ENCODE peak calls at places on chromosomes 1 and 21, in five cellular contexts. U is left ventricle myocardium inferior, V is psoas muscle, R is WERI-Rb-1, G is neural progenitor cell. H is an unnamed sample.

GRCh38 chr21:23475518-23476189 is 2131.6 kb downstream of the MRPL39 start:
- DNase-seq in R (no peak), V (no peak), G (no peak), U (no peak), H (no peak)

GRCh38 chr1:156859523-156860112 is 701 bp upstream of the INSRR start:
- DNase-seq in G (peak; percentile 56), V (no peak), U (no peak), R (peak; percentile 46), H (no peak)

GRCh38 chr1:35448344-35448801 is 108.8 kb downstream of the KIAA0319L start:
- DNase-seq in G (no peak), V (no peak), R (no peak), U (no peak), H (peak; percentile 78)

GRCh38 chr1:201346337-201346939 is 31.0 kb downstream of the TNNT2 start:
- DNase-seq in U (no peak), V (no peak), G (peak; percentile 80), R (peak; percentile 85), H (no peak)

GRCh38 chr1:111032295-111032897 is 68.7 kb upstream of the LRIF1 start:
- DNase-seq in U (no peak), G (peak; percentile 49), R (peak; percentile 30), V (no peak), H (no peak)

GRCh38 chr1:217540321-217540720 is 90.6 kb downstream of the GPATCH2 start:
- DNase-seq in V (no peak), G (no peak), U (no peak), R (no peak), H (no peak)

GRCh38 chr1:99441234-99442095 is 177.2 kb downstream of the PLPPR4 start:
- DNase-seq in U (no peak), G (no peak), R (no peak), V (no peak), H (no peak)

GRCh38 chr1:7334475-7335035 is 436.5 kb upstream of the VAMP3 start:
- DNase-seq in G (no peak), R (no peak), V (no peak), U (no peak), H (no peak)

GRCh38 chr1:47252795-47253194 is 20.8 kb upstream of the TAL1 start:
- DNase-seq in V (no peak), G (no peak), R (no peak), U (no peak), H (no peak)

GRCh38 chr21:18449586-18449985 is 46.0 kb upstream of the TMPRSS15 start:
- DNase-seq in V (no peak), R (no peak), U (no peak), G (no peak), H (no peak)

GRCh38 chr1:46527474-46528296 is 23.8 kb downstream of the KNCN start:
- DNase-seq in G (peak; percentile 89), R (peak; percentile 89), U (peak; percentile 81), V (peak; percentile 88), H (peak; percentile 87)

GRCh38 chr1:41672173-41672572 is 187.7 kb upstream of the EDN2 start:
- DNase-seq in G (no peak), R (no peak), U (no peak), V (no peak), H (no peak)

GRCh38 chr1:203140076-203140475 is 12.6 kb downstream of the ADORA1 start:
- DNase-seq in R (no peak), V (no peak), U (no peak), G (no peak), H (no peak)

GRCh38 chr1:87064981-87065380 is 150.5 kb downstream of the HS2ST1 start:
- DNase-seq in U (no peak), V (no peak), R (no peak), G (no peak), H (no peak)

GRCh38 chr1:145889722-145890121 is 4.1 kb upstream of the ANKRD35 start:
- DNase-seq in G (peak; percentile 15), U (no peak), R (no peak), V (no peak), H (no peak)

GRCh38 chr21:43761886-43762285 is 14.2 kb downstream of the CSTB start:
- DNase-seq in U (no peak), G (no peak), V (no peak), R (no peak), H (no peak)

GRCh38 chr1:73980324-73981040 is 217.5 kb downstream of the LRRIQ3 start:
- DNase-seq in R (no peak), U (no peak), G (peak; percentile 47), V (no peak), H (no peak)

GRCh38 chr1:83545450-83545849 is 453.5 kb downstream of the TTLL7 start:
- DNase-seq in R (no peak), U (no peak), V (no peak), G (peak; percentile 31), H (no peak)

GRCh38 chr1:54542120-54542961 is 5.7 kb upstream of the ACOT11 start:
- DNase-seq in R (peak; percentile 96), G (peak; percentile 86), V (peak; percentile 70), U (peak; percentile 59), H (peak; percentile 78)

GRCh38 chr1:210853276-210853675 is 280.7 kb downstream of the KCNH1 start:
- DNase-seq in G (no peak), R (no peak), V (no peak), U (no peak), H (no peak)

GRCh38 chr1:38138498-38139233 is 92.1 kb upstream of the POU3F1 start:
- DNase-seq in V (peak; percentile 92), U (peak; percentile 84), G (peak; percentile 48), R (no peak), H (peak; percentile 91)

GRCh38 chr1:177170756-177171535 is at the start of gene BRINP2:
- DNase-seq in U (peak; percentile 47), G (peak; percentile 91), V (peak; percentile 73), R (peak; percentile 90), H (no peak)

GRCh38 chr1:33168556-33169289 is 13.1 kb downstream of the TRIM62 start:
- DNase-seq in G (no peak), R (no peak), V (no peak), U (no peak), H (no peak)

GRCh38 chr1:114696810-114697209 is 1.5 kb upstream of the AMPD1 start:
- DNase-seq in G (no peak), U (no peak), R (no peak), V (no peak), H (no peak)

GRCh38 chr1:89465201-89465600 is 59.4 kb upstream of the LRRC8B start:
- DNase-seq in G (no peak), U (no peak), R (no peak), V (no peak), H (no peak)

GRCh38 chr1:169118227-169118626 is 11.7 kb downstream of the ATP1B1 start:
- DNase-seq in G (no peak), V (no peak), U (no peak), R (no peak), H (no peak)

DNA sequence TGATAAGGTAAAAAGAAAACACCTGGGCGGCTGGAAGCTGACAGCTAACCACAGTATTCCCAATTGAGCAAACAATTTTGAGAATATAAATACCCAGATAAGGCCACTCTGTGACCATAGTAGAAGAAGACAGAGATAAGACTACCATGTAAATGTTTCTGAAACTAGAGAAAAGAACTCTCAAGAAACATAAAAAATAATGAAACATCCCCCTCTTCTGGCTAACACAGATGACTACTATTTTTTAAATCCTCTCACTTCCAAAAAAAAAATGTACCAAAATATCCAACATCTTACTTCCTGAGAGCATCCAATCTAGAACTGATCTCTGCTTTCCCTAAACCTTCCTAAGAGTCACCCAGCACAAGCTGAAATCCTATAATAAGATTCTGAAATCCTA is 125.9 kb downstream of the HFM1 start:
- DNase-seq in R (no peak), V (no peak), U (no peak), G (peak; percentile 22), H (no peak)
- TF ChIP-seq CTCF in R (no peak), V (no peak), U (peak; percentile 22), G (peak; percentile 60), H (no peak)

DNA sequence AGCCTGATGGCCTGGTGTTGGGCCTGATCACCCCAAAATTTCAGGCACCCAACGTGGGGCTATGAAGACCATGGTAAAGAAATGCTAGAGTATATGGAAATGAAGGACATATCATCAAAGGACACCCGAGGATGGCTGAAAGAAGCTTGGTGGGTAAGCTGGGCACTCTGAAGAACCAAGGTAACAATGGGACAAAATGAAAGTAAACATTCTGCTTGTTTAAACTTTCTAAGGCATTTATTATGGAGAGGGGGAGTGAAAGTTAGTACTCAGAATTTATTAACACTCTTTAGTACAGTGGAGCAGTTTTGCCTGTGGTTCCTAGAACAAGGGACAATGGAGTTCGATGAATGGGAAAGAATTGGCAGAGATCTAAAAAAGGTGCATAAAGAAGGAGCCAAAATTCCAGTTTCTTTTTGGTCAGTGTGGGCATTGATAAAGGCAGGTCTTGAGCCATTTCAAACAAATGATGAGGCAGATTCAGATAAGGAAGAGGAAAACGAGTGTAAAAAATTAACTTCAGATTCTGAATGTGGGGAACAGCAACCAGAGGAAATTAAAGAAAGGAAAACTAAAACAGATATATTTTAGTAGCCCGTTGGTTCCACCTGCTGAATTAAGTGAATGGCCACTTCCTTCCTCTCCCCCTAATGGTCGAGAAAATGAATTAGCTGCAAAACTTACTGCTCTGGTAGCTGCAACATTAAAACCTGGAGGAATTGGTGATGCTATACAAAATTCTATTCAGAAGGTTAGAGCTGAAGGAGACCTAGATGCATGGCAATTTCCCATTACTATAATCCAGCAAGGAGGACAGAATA is 8.4 kb upstream of the PM20D1 start:
- DNase-seq in G (no peak), R (no peak), U (no peak), V (no peak), H (no peak)
- TF ChIP-seq CTCF in G (no peak), R (no peak), U (peak; percentile 13), V (no peak), H (no peak)

GRCh38 chr1:155173478-155174333 is at the start of gene TRIM46:
- DNase-seq in R (peak; percentile 95), U (no peak), V (peak; percentile 51), G (peak; percentile 81), H (peak; percentile 60)

GRCh38 chr1:155171836-155172731 is 1.0 kb downstream of the KRTCAP2 start:
- DNase-seq in G (no peak), V (no peak), R (peak; percentile 9), U (no peak), H (no peak)

GRCh38 chr1:155170806-155171205 is 2.3 kb downstream of the KRTCAP2 start:
- DNase-seq in G (no peak), U (no peak), V (no peak), R (peak; percentile 8), H (no peak)

GRCh38 chr1:155174334-155175280 is 958 bp downstream of the TRIM46 start:
- DNase-seq in G (peak; percentile 81), R (peak; percentile 70), U (no peak), V (no peak), H (peak; percentile 69)

DNA sequence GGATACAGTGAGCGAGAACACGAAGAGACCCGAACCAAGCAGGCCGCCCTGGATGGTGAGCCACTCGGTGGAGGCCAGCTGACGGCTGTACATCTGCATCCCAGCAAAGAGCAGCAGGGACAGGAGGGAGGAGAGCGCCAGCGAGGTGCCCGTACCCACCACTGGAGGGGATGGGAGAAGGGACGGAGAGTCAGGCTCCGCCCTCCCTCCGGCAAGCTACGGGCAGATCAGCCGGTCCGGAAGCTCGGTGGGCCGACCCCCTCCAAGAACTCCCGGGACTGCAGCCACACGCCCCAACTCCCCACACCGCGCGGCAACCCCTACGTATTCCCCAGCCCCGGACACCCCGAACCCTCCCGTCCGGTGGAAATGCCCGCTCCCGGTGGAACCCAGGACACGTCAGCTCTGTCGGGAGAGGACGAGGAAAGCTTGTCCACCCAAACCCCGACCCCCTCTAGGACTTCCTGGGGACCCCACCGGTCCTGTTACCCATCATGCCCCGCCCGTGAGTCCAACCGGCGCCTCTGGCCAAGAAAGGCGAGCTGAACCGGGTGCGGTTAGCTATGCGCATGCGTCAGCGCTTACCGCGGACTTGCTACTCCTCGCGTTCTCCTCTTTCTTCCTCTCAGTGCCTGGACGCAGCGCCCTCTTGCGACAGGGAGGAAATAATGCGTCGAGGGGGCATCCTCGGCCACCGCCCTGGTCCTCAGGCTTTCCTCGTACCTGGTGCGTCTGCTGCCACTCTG is at the start of gene KRTCAP2:
- DNase-seq in G (peak; percentile 98), R (peak; percentile 100), V (peak; percentile 98), U (peak; percentile 94), H (peak; percentile 98)
- TF ChIP-seq CTCF in G (peak; percentile 91), R (peak; percentile 100), V (peak; percentile 92), U (peak; percentile 97), H (peak; percentile 91)

GRCh38 chr1:109883248-109883955 is 27.2 kb upstream of the CSF1 start:
- DNase-seq in U (peak; percentile 56), V (peak; percentile 79), G (no peak), R (no peak), H (peak; percentile 84)
- TF ChIP-seq CTCF in U (peak; percentile 31), V (no peak), G (no peak), R (no peak), H (no peak)

H was measured in sigmoid colon.